ENCODE peak calls at places on chromosome 1, in four cellular contexts. S is aorta, Y is RWPE1, W is keratinocyte. P is an unnamed sample.

GRCh38 chr1:167433884-167434283 is 84.4 kb downstream of the CD247 start:
- DNase-seq in S (no peak), Y (no peak), W (no peak), P (no peak)

GRCh38 chr1:232386294-232386693 is 243.6 kb downstream of the SIPA1L2 start:
- DNase-seq in S (no peak), Y (no peak), W (no peak), P (no peak)

GRCh38 chr1:177969825-177970371 is at the start of gene SEC16B:
- DNase-seq in S (no peak), Y (no peak), W (no peak), P (no peak)

GRCh38 chr1:59432531-59433439 is 135.9 kb downstream of the FGGY start:
- DNase-seq in S (no peak), Y (no peak), W (no peak), P (no peak)

GRCh38 chr1:211908453-211908852 is 77.9 kb upstream of the LPGAT1 start:
- DNase-seq in S (no peak), Y (no peak), W (no peak), P (no peak)

GRCh38 chr1:94126651-94127050 is 5.7 kb upstream of the ABCA4 start:
- DNase-seq in S (no peak), Y (no peak), W (no peak), P (no peak)

GRCh38 chr1:77200806-77201205 is 18.4 kb downstream of the PIGK start:
- DNase-seq in S (no peak), Y (no peak), W (no peak), P (no peak)

GRCh38 chr1:93821412-93822144 is 57.4 kb downstream of the DNTTIP2 start:
- DNase-seq in S (no peak), Y (no peak), W (no peak), P (no peak)

DNA sequence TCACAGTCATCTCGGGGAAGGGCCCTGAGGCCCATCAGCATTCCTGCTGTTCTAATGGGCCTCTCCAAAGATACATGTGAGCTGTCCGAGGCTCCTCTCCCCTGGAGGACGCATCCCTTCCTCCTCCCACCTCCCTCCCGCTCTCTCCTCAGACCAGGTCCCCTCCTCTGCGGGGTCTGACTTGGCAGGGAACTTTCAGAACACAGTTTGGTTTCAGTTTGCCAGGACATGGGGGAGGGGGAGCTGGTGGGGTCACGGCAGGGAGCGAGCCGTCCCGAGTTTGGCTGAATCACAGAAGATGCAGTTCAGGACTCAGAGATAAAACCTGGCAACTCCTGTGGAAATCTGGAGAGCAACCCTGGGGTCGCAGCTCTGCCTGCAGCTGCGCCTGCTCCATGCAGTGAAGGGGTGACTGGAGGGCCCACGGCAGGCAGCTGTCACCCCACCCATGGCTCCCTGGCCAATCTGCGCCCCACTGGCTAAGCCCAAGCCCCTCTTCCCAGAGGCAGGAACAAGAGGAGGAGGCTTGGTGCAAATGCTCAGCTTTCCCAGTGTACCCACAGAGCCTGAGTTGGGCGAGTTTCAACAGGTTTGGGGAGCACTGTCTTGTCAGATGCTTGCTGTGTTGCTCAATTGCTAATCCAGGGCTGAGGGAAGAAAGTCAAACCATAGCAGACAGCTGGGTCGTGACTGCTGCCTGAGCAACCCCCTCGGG is 5.7 kb downstream of the WNT4 start:
- DNase-seq in S (no peak), Y (peak; percentile 87), W (peak; percentile 52), P (peak; percentile 66)
- H3K27ac ChIP-seq in S (no peak overlapping the region), Y (peak overlapping the region; percentile 99), W (peak overlapping the region; percentile 41), P (no peak overlapping the region)

DNA sequence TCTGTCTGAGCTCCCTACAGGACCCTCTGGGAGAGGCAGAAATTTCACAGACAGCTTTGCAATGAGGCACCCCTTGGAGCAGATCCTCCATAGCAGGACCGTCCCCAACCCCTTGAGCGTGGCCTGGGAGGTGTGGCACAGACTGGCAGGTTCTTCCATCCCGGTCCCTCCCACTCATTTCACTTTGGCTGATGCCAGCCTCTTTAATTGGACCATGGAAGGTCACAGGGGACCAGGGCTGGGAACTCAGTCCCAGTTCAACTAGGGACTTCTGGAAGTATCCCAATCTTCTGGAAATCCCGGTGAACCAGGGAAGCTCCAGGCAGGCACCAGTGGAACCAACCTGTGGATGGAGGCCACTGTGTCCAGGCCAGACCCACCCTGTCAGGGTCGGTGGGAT is 83.7 kb downstream of the SPSB1 start:
- DNase-seq in S (no peak), Y (no peak), W (no peak), P (no peak)
- H3K27ac ChIP-seq in S (peak overlapping the region; percentile 97), Y (no peak overlapping the region), W (no peak overlapping the region), P (no peak overlapping the region)

GRCh38 chr1:221182791-221183533 is 303.7 kb downstream of the HLX start:
- DNase-seq in S (no peak), Y (no peak), W (no peak), P (no peak)
- H3K27ac ChIP-seq in S (no peak overlapping the region), Y (no peak overlapping the region), W (no peak overlapping the region), P (no peak overlapping the region)

DNA sequence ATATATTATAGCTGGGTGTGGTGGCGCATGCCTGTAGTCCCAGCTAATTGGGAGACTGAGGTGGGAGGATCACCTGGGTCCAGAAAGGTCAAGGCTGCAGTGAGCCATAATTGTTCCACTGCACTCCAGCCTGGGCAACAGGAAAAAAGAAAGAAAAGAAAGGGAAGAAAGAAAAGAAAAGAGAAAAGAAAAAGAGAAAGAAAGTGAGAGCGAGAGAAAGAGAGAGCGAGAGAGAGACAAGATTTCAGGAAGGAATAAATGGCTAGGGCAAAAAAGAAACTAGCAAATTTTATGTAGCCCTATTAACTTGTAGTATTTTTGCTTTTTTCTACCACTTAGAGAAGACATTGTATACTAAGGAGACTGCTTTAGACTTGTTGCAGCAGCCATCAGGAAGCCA is 6.2 kb downstream of the NRAS start:
- DNase-seq in S (no peak), Y (no peak), W (no peak), P (no peak)
- H3K27ac ChIP-seq in S (no peak overlapping the region), Y (no peak overlapping the region), W (no peak overlapping the region), P (no peak overlapping the region)

DNA sequence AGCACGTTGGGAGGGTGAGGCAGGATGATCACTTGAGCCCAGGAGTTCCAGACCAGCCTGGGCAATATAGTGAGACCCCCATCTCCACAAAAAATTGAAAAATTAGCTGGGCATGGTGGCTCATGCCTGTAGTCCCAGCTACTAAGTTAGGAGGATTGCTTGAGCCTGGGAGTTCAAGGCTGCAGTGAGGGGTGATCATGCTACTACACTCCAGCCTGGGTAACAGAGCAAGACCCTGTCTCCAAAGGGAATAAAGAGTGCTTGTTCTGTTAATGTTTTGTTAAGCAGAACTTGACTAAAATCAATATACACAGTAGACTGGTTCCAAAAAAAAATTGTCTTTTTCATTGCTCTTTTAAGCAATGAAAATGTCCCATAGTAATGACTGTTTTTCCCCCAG is 146.4 kb downstream of the SYT2 start:
- DNase-seq in S (no peak), Y (no peak), W (no peak), P (no peak)
- H3K27ac ChIP-seq in S (no peak overlapping the region), Y (no peak overlapping the region), W (no peak overlapping the region), P (no peak overlapping the region)

GRCh38 chr1:51600954-51601353 is 15.9 kb upstream of the OSBPL9 start:
- DNase-seq in S (no peak), Y (no peak), W (no peak), P (no peak)
- H3K27ac ChIP-seq in S (no peak overlapping the region), Y (no peak overlapping the region), W (no peak overlapping the region), P (no peak overlapping the region)

GRCh38 chr1:168621356-168621755 is 45.0 kb downstream of the XCL1 start:
- DNase-seq in S (no peak), Y (no peak), W (no peak), P (no peak)
- H3K27ac ChIP-seq in S (peak overlapping the region; percentile 33), Y (no peak overlapping the region), W (no peak overlapping the region), P (no peak overlapping the region)

P was measured in epithelial cell of prostate.